ENCODE peak calls at places on chromosomes 12 and 14, in ten cellular contexts. One of them, this sample, is unnamed.

GRCh38 chr12:65495233-65495632 is 216.8 kb downstream of the MSRB3 start:
- DNase-seq in activated CD4-positive, CD25-positive, alpha-beta regulatory T cell: no peak
- DNase-seq in NAMALWA: no peak
- DNase-seq in stimulated activated CD4-positive, alpha-beta T cell treated with anti-CD3 and anti-CD28 coated beads, Interleukin-4, amount 100 ng/mL, for 1 hour: no peak
- DNase-seq in effector memory CD4-positive, alpha-beta T cell: no peak
- DNase-seq in NCI-H1105 treated with DMSO at 0.1 percent for 48 hours: no peak
- DNase-seq in ascending aorta: no peak
- DNase-seq in anterior cingulate cortex: no peak
- DNase-seq in iris pigment epithelial cell: peak; percentile 80
- DNase-seq in fibroblast of the aortic adventitia: peak; percentile 38
- DNase-seq in this sample: no peak

GRCh38 chr12:88559199-88559598 is 21.1 kb downstream of the KITLG start:
- DNase-seq in NCI-H1105 treated with DMSO at 0.1 percent for 48 hours: no peak
- DNase-seq in fibroblast of the aortic adventitia: no peak
- DNase-seq in anterior cingulate cortex: no peak
- DNase-seq in ascending aorta: no peak
- DNase-seq in stimulated activated CD4-positive, alpha-beta T cell treated with anti-CD3 and anti-CD28 coated beads, Interleukin-4, amount 100 ng/mL, for 1 hour: no peak
- DNase-seq in effector memory CD4-positive, alpha-beta T cell: no peak
- DNase-seq in iris pigment epithelial cell: no peak
- DNase-seq in NAMALWA: no peak
- DNase-seq in activated CD4-positive, CD25-positive, alpha-beta regulatory T cell: no peak
- DNase-seq in this sample: no peak

GRCh38 chr12:67811437-67812361 is 163.2 kb downstream of the DYRK2 start:
- DNase-seq in ascending aorta: no peak
- DNase-seq in activated CD4-positive, CD25-positive, alpha-beta regulatory T cell: no peak
- DNase-seq in iris pigment epithelial cell: peak; percentile 95
- DNase-seq in NCI-H1105 treated with DMSO at 0.1 percent for 48 hours: no peak
- DNase-seq in NAMALWA: no peak
- DNase-seq in fibroblast of the aortic adventitia: peak; percentile 82
- DNase-seq in effector memory CD4-positive, alpha-beta T cell: no peak
- DNase-seq in anterior cingulate cortex: no peak
- DNase-seq in stimulated activated CD4-positive, alpha-beta T cell treated with anti-CD3 and anti-CD28 coated beads, Interleukin-4, amount 100 ng/mL, for 1 hour: no peak
- DNase-seq in this sample: no peak

GRCh38 chr14:69959136-69959535 is 79.9 kb downstream of the SMOC1 start:
- DNase-seq in fibroblast of the aortic adventitia: no peak
- DNase-seq in iris pigment epithelial cell: no peak
- DNase-seq in effector memory CD4-positive, alpha-beta T cell: no peak
- DNase-seq in NCI-H1105 treated with DMSO at 0.1 percent for 48 hours: no peak
- DNase-seq in ascending aorta: no peak
- DNase-seq in activated CD4-positive, CD25-positive, alpha-beta regulatory T cell: no peak
- DNase-seq in anterior cingulate cortex: no peak
- DNase-seq in stimulated activated CD4-positive, alpha-beta T cell treated with anti-CD3 and anti-CD28 coated beads, Interleukin-4, amount 100 ng/mL, for 1 hour: no peak
- DNase-seq in NAMALWA: no peak
- DNase-seq in this sample: no peak

GRCh38 chr12:62631531-62632520 is 165.2 kb downstream of the MON2 start:
- DNase-seq in fibroblast of the aortic adventitia: peak; percentile 97
- DNase-seq in NAMALWA: no peak
- DNase-seq in NCI-H1105 treated with DMSO at 0.1 percent for 48 hours: no peak
- DNase-seq in anterior cingulate cortex: peak; percentile 30
- DNase-seq in ascending aorta: no peak
- DNase-seq in stimulated activated CD4-positive, alpha-beta T cell treated with anti-CD3 and anti-CD28 coated beads, Interleukin-4, amount 100 ng/mL, for 1 hour: peak; percentile 20
- DNase-seq in iris pigment epithelial cell: peak; percentile 80
- DNase-seq in activated CD4-positive, CD25-positive, alpha-beta regulatory T cell: no peak
- DNase-seq in effector memory CD4-positive, alpha-beta T cell: no peak
- DNase-seq in this sample: peak; percentile 72

GRCh38 chr12:110199360-110200123 is 75.4 kb downstream of the IFT81 start:
- DNase-seq in NAMALWA: no peak
- DNase-seq in iris pigment epithelial cell: peak; percentile 93
- DNase-seq in fibroblast of the aortic adventitia: peak; percentile 47
- DNase-seq in ascending aorta: no peak
- DNase-seq in anterior cingulate cortex: no peak
- DNase-seq in NCI-H1105 treated with DMSO at 0.1 percent for 48 hours: no peak
- DNase-seq in effector memory CD4-positive, alpha-beta T cell: no peak
- DNase-seq in stimulated activated CD4-positive, alpha-beta T cell treated with anti-CD3 and anti-CD28 coated beads, Interleukin-4, amount 100 ng/mL, for 1 hour: no peak
- DNase-seq in activated CD4-positive, CD25-positive, alpha-beta regulatory T cell: no peak
- DNase-seq in this sample: peak; percentile 24

GRCh38 chr12:42014972-42015371 is 129.7 kb downstream of the GXYLT1 start:
- DNase-seq in iris pigment epithelial cell: no peak
- DNase-seq in ascending aorta: no peak
- DNase-seq in NCI-H1105 treated with DMSO at 0.1 percent for 48 hours: no peak
- DNase-seq in NAMALWA: no peak
- DNase-seq in anterior cingulate cortex: no peak
- DNase-seq in stimulated activated CD4-positive, alpha-beta T cell treated with anti-CD3 and anti-CD28 coated beads, Interleukin-4, amount 100 ng/mL, for 1 hour: no peak
- DNase-seq in effector memory CD4-positive, alpha-beta T cell: no peak
- DNase-seq in activated CD4-positive, CD25-positive, alpha-beta regulatory T cell: no peak
- DNase-seq in fibroblast of the aortic adventitia: no peak
- DNase-seq in this sample: no peak

GRCh38 chr12:123253606-123254459 is 17.8 kb downstream of the CDK2AP1 start:
- DNase-seq in ascending aorta: no peak
- DNase-seq in stimulated activated CD4-positive, alpha-beta T cell treated with anti-CD3 and anti-CD28 coated beads, Interleukin-4, amount 100 ng/mL, for 1 hour: no peak
- DNase-seq in effector memory CD4-positive, alpha-beta T cell: no peak
- DNase-seq in fibroblast of the aortic adventitia: peak; percentile 29
- DNase-seq in activated CD4-positive, CD25-positive, alpha-beta regulatory T cell: no peak
- DNase-seq in NAMALWA: no peak
- DNase-seq in NCI-H1105 treated with DMSO at 0.1 percent for 48 hours: no peak
- DNase-seq in anterior cingulate cortex: peak; percentile 63
- DNase-seq in iris pigment epithelial cell: no peak
- DNase-seq in this sample: no peak

GRCh38 chr14:97442363-97442762 is 645.2 kb downstream of the VRK1 start:
- DNase-seq in fibroblast of the aortic adventitia: no peak
- DNase-seq in activated CD4-positive, CD25-positive, alpha-beta regulatory T cell: no peak
- DNase-seq in NAMALWA: no peak
- DNase-seq in stimulated activated CD4-positive, alpha-beta T cell treated with anti-CD3 and anti-CD28 coated beads, Interleukin-4, amount 100 ng/mL, for 1 hour: no peak
- DNase-seq in effector memory CD4-positive, alpha-beta T cell: no peak
- DNase-seq in anterior cingulate cortex: no peak
- DNase-seq in NCI-H1105 treated with DMSO at 0.1 percent for 48 hours: no peak
- DNase-seq in iris pigment epithelial cell: no peak
- DNase-seq in ascending aorta: no peak
- DNase-seq in this sample: no peak

GRCh38 chr14:75044322-75044721 is 6.9 kb downstream of the MLH3 start:
- DNase-seq in fibroblast of the aortic adventitia: peak; percentile 64
- DNase-seq in NAMALWA: no peak
- DNase-seq in iris pigment epithelial cell: peak; percentile 90
- DNase-seq in stimulated activated CD4-positive, alpha-beta T cell treated with anti-CD3 and anti-CD28 coated beads, Interleukin-4, amount 100 ng/mL, for 1 hour: no peak
- DNase-seq in NCI-H1105 treated with DMSO at 0.1 percent for 48 hours: no peak
- DNase-seq in ascending aorta: no peak
- DNase-seq in activated CD4-positive, CD25-positive, alpha-beta regulatory T cell: no peak
- DNase-seq in anterior cingulate cortex: no peak
- DNase-seq in effector memory CD4-positive, alpha-beta T cell: no peak
- DNase-seq in this sample: no peak

GRCh38 chr12:98578821-98579220 is 14.7 kb upstream of the SLC25A3 start:
- DNase-seq in effector memory CD4-positive, alpha-beta T cell: no peak
- DNase-seq in NAMALWA: no peak
- DNase-seq in ascending aorta: no peak
- DNase-seq in fibroblast of the aortic adventitia: no peak
- DNase-seq in iris pigment epithelial cell: peak; percentile 74
- DNase-seq in activated CD4-positive, CD25-positive, alpha-beta regulatory T cell: no peak
- DNase-seq in stimulated activated CD4-positive, alpha-beta T cell treated with anti-CD3 and anti-CD28 coated beads, Interleukin-4, amount 100 ng/mL, for 1 hour: no peak
- DNase-seq in NCI-H1105 treated with DMSO at 0.1 percent for 48 hours: no peak
- DNase-seq in anterior cingulate cortex: no peak
- DNase-seq in this sample: no peak

GRCh38 chr14:93965287-93965821 is 11.0 kb downstream of the ASB2 start:
- DNase-seq in effector memory CD4-positive, alpha-beta T cell: no peak
- DNase-seq in stimulated activated CD4-positive, alpha-beta T cell treated with anti-CD3 and anti-CD28 coated beads, Interleukin-4, amount 100 ng/mL, for 1 hour: no peak
- DNase-seq in anterior cingulate cortex: no peak
- DNase-seq in activated CD4-positive, CD25-positive, alpha-beta regulatory T cell: no peak
- DNase-seq in NAMALWA: no peak
- DNase-seq in ascending aorta: no peak
- DNase-seq in iris pigment epithelial cell: peak; percentile 94
- DNase-seq in NCI-H1105 treated with DMSO at 0.1 percent for 48 hours: no peak
- DNase-seq in fibroblast of the aortic adventitia: peak; percentile 90
- DNase-seq in this sample: no peak

GRCh38 chr12:88600272-88600671 is 20.0 kb upstream of the KITLG start:
- DNase-seq in NCI-H1105 treated with DMSO at 0.1 percent for 48 hours: no peak
- DNase-seq in fibroblast of the aortic adventitia: peak; percentile 83
- DNase-seq in NAMALWA: no peak
- DNase-seq in ascending aorta: no peak
- DNase-seq in effector memory CD4-positive, alpha-beta T cell: no peak
- DNase-seq in anterior cingulate cortex: no peak
- DNase-seq in iris pigment epithelial cell: peak; percentile 98
- DNase-seq in stimulated activated CD4-positive, alpha-beta T cell treated with anti-CD3 and anti-CD28 coated beads, Interleukin-4, amount 100 ng/mL, for 1 hour: no peak
- DNase-seq in activated CD4-positive, CD25-positive, alpha-beta regulatory T cell: no peak
- DNase-seq in this sample: no peak

GRCh38 chr14:64675246-64675645 is 29.0 kb upstream of the PLEKHG3 start:
- DNase-seq in fibroblast of the aortic adventitia: no peak
- DNase-seq in activated CD4-positive, CD25-positive, alpha-beta regulatory T cell: no peak
- DNase-seq in ascending aorta: no peak
- DNase-seq in NAMALWA: no peak
- DNase-seq in iris pigment epithelial cell: no peak
- DNase-seq in anterior cingulate cortex: no peak
- DNase-seq in effector memory CD4-positive, alpha-beta T cell: no peak
- DNase-seq in stimulated activated CD4-positive, alpha-beta T cell treated with anti-CD3 and anti-CD28 coated beads, Interleukin-4, amount 100 ng/mL, for 1 hour: no peak
- DNase-seq in NCI-H1105 treated with DMSO at 0.1 percent for 48 hours: no peak
- DNase-seq in this sample: no peak

GRCh38 chr12:43444940-43445564 is 107.0 kb downstream of the ADAMTS20 start:
- DNase-seq in fibroblast of the aortic adventitia: peak; percentile 74
- DNase-seq in effector memory CD4-positive, alpha-beta T cell: peak; percentile 1
- DNase-seq in activated CD4-positive, CD25-positive, alpha-beta regulatory T cell: peak; percentile 23
- DNase-seq in NAMALWA: peak; percentile 77
- DNase-seq in NCI-H1105 treated with DMSO at 0.1 percent for 48 hours: peak; percentile 63
- DNase-seq in anterior cingulate cortex: peak; percentile 0
- DNase-seq in ascending aorta: no peak
- DNase-seq in stimulated activated CD4-positive, alpha-beta T cell treated with anti-CD3 and anti-CD28 coated beads, Interleukin-4, amount 100 ng/mL, for 1 hour: peak; percentile 45
- DNase-seq in iris pigment epithelial cell: peak; percentile 62
- DNase-seq in this sample: peak; percentile 60

GRCh38 chr14:99231850-99232401 is 40.1 kb downstream of the BCL11B start:
- DNase-seq in NAMALWA: no peak
- DNase-seq in ascending aorta: no peak
- DNase-seq in anterior cingulate cortex: no peak
- DNase-seq in activated CD4-positive, CD25-positive, alpha-beta regulatory T cell: no peak
- DNase-seq in effector memory CD4-positive, alpha-beta T cell: peak; percentile 19
- DNase-seq in iris pigment epithelial cell: no peak
- DNase-seq in fibroblast of the aortic adventitia: no peak
- DNase-seq in NCI-H1105 treated with DMSO at 0.1 percent for 48 hours: no peak
- DNase-seq in stimulated activated CD4-positive, alpha-beta T cell treated with anti-CD3 and anti-CD28 coated beads, Interleukin-4, amount 100 ng/mL, for 1 hour: no peak
- DNase-seq in this sample: no peak

GRCh38 chr14:98957211-98958047 is 314.6 kb downstream of the BCL11B start:
- DNase-seq in iris pigment epithelial cell: peak; percentile 58
- DNase-seq in stimulated activated CD4-positive, alpha-beta T cell treated with anti-CD3 and anti-CD28 coated beads, Interleukin-4, amount 100 ng/mL, for 1 hour: no peak
- DNase-seq in fibroblast of the aortic adventitia: peak; percentile 26
- DNase-seq in effector memory CD4-positive, alpha-beta T cell: no peak
- DNase-seq in anterior cingulate cortex: no peak
- DNase-seq in NAMALWA: no peak
- DNase-seq in NCI-H1105 treated with DMSO at 0.1 percent for 48 hours: no peak
- DNase-seq in ascending aorta: peak; percentile 59
- DNase-seq in activated CD4-positive, CD25-positive, alpha-beta regulatory T cell: no peak
- DNase-seq in this sample: peak; percentile 81

GRCh38 chr12:106584104-106585064 is 1.6 kb downstream of the RFX4 start:
- DNase-seq in fibroblast of the aortic adventitia: no peak
- DNase-seq in iris pigment epithelial cell: no peak
- DNase-seq in anterior cingulate cortex: peak; percentile 28
- DNase-seq in effector memory CD4-positive, alpha-beta T cell: no peak
- DNase-seq in ascending aorta: no peak
- DNase-seq in NCI-H1105 treated with DMSO at 0.1 percent for 48 hours: peak; percentile 28
- DNase-seq in stimulated activated CD4-positive, alpha-beta T cell treated with anti-CD3 and anti-CD28 coated beads, Interleukin-4, amount 100 ng/mL, for 1 hour: no peak
- DNase-seq in activated CD4-positive, CD25-positive, alpha-beta regulatory T cell: no peak
- DNase-seq in NAMALWA: no peak
- DNase-seq in this sample: no peak